ENCODE peak calls at places on chromosomes 13 and 19, in four cellular contexts. Q is IMR-90, P is GM10248, W is Peyer's patch. R is an unnamed sample.

GRCh38 chr19:55536951-55537740 is at the start of gene SBK2:
- DNase-seq in Q (no peak), P (no peak), W (no peak), R (no peak)

GRCh38 chr13:37870895-37871550 is 1.5 kb upstream of the TRPC4 start:
- DNase-seq in Q (peak; percentile 79), P (no peak), W (no peak), R (no peak)

GRCh38 chr19:13441810-13442512 is 64.3 kb downstream of the CACNA1A start:
- DNase-seq in Q (peak; percentile 51), P (peak; percentile 32), W (no peak), R (no peak)

GRCh38 chr13:24181991-24182702 is 21.6 kb downstream of the SPATA13 start:
- DNase-seq in Q (no peak), P (no peak), W (no peak), R (no peak)

GRCh38 chr13:112790735-112791641 is 101.2 kb downstream of the ATP11A start:
- DNase-seq in Q (peak; percentile 64), P (no peak), W (no peak), R (no peak)

GRCh38 chr19:49338691-49339363 is 3.6 kb downstream of the CD37 start:
- DNase-seq in Q (no peak), P (peak; percentile 27), W (peak; percentile 88), R (no peak)

GRCh38 chr13:21478881-21479808 is 20.0 kb upstream of the ZDHHC20 start:
- DNase-seq in Q (peak; percentile 81), P (peak; percentile 49), W (no peak), R (peak; percentile 52)

GRCh38 chr19:22503524-22503923 is 81.4 kb upstream of the ZNF98 start:
- DNase-seq in Q (no peak), P (no peak), W (no peak), R (no peak)

GRCh38 chr13:80030491-80030890 is 310.4 kb downstream of the SPRY2 start:
- DNase-seq in Q (no peak), P (no peak), W (peak; percentile 49), R (no peak)

GRCh38 chr13:103101902-103102301 is 35.7 kb upstream of the SLC10A2 start:
- DNase-seq in Q (no peak), P (no peak), W (no peak), R (no peak)

GRCh38 chr13:43364210-43365041 is 341.0 kb downstream of the DNAJC15 start:
- DNase-seq in Q (peak; percentile 70), P (no peak), W (no peak), R (no peak)

DNA sequence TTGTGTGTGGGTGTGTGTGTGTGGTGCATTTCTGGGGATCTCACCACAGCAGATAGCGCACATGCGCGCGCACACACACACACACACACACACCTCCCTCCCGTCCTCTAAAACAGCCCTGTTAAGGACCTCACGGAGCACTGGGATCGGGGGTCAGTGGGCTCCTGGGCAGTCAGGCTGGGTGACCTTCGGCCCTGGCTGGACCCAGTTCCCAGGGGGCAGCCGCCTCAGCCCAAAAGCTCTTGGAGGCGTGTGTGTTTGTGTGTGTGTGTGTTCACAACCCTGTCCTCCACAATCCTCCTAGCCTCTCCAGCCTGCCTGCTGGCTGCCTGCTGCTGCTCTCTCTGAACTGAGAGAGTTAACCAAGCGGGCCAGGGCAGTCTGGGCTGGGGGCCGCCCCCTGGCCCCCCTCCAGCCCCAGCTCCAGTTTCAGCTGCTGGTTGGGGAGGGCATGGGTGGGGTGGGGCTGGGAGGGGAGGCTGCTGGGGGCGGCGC is 272 bp upstream of the FXYD1 start:
- DNase-seq in Q (no peak), P (no peak), W (no peak), R (no peak)
- TF ChIP-seq CTCF in Q (no peak), P (no peak), W (no peak), R (no peak)

GRCh38 chr19:23718802-23719201 is 31.8 kb upstream of the ZNF675 start:
- DNase-seq in Q (no peak), P (no peak), W (no peak), R (no peak)

DNA sequence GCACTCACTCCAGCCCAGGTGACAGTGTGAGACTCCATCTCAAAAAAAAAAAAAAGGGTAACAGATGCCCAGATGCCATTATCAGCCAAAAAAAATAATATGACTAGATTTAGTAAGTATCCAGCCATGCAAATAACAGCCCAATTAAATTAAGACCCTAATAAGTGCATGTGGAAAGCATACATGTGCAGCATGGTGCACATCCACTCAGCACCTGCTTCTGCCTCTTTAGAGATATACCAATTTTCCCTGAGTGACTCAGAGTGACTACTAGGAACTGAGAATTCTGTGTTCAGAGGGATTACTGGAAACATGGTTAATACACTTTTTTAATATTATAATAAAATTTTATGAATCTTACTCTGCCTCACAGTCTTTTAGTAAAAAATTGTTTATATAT is 29.8 kb upstream of the ZNF675 start:
- DNase-seq in Q (no peak), P (no peak), W (no peak), R (no peak)
- TF ChIP-seq CTCF in Q (no peak), P (no peak), W (no peak), R (no peak)

DNA sequence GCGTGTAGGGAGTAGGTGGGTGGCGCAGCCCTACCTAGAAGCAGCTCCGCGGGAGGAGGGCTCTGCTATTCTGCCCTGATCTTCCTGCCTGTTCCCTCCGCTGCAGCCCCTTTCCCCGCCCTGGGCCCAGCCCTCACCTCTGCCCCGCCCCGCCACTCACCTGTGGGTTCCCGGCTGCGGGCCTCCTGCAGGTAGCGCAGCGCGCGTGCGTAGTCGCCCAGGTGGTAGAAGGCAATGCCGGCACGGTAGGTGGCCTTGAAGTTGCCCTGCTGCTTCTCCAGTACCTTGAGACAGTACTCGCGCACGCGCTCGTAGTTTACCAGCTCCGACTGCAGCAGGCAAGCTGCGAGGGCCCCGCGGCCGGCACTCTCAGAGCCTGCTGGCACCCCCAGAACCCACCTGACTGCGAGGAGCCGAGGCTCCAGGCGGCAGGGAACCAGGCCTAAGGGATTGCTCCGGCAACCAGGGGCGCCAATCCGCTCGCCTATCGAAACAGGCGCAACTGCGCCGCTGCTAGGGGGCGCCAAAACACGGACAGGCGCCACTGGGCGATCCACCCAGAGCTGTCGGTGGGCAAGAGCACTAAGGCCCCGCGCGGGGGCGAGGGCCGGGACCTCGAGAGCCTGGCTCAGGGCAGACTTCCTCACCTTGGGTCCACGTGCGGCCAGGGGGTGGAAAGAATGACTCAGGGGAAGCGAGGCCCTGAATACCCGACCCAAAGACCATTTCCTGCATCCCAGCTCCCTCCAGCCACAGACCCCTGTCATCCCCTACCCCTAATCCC is 965 bp downstream of the TTC9B start:
- DNase-seq in Q (no peak), P (no peak), W (peak; percentile 75), R (no peak)
- TF ChIP-seq CTCF in Q (peak; percentile 27), P (no peak), W (peak; percentile 26), R (peak; percentile 50)

GRCh38 chr13:30116379-30116778 is 191.0 kb downstream of the KATNAL1 start:
- DNase-seq in Q (no peak), P (no peak), W (no peak), R (no peak)

GRCh38 chr13:30113983-30114491 is 193.3 kb downstream of the KATNAL1 start:
- DNase-seq in Q (no peak), P (no peak), W (peak; percentile 60), R (no peak)

GRCh38 chr13:30115257-30115600 is 192.1 kb downstream of the KATNAL1 start:
- DNase-seq in Q (no peak), P (no peak), W (no peak), R (no peak)

GRCh38 chr13:30113531-30113930 is 193.8 kb downstream of the KATNAL1 start:
- DNase-seq in Q (no peak), P (no peak), W (no peak), R (no peak)

DNA sequence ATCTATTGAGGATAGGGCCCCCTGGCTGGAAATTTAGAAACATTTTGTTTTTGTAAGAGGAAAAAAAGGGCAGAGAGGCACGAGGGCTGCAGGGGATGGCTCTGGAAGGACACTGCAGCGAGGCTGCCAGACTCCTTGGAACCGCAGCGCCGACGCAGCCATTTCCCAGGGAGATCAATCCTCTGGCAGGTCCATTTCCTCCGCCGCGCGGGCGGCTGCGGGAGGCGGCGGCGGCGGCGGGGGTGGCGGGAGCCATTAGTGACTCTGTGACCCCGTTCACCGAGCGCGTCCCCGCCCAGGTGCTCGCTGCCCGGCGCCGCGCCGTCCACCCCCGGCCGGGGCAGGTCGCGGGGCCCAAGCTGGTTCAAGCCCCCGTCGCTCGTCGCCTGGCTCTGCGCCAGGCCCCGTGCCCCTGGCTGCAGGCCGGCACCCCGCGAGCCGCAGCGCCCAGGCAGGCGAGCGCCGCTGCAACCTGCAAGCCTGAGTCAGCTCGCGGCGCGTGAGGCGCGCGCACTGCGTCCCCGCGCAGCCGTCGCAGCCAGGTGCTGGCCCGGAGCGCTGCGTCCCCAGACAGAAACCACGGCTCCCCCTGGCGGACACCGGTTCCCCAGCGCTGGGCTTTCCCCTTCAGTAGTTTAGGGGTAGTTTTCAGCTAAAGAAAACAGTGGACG is 192.6 kb downstream of the KATNAL1 start:
- DNase-seq in Q (peak; percentile 82), P (peak; percentile 90), W (peak; percentile 96), R (peak; percentile 58)
- TF ChIP-seq CTCF in Q (peak; percentile 88), P (peak; percentile 82), W (peak; percentile 91), R (peak; percentile 90)

GRCh38 chr19:2308114-2308556 is at the start of gene LINGO3:
- DNase-seq in Q (no peak), P (no peak), W (no peak), R (no peak)
- TF ChIP-seq CTCF in Q (no peak), P (no peak), W (no peak), R (no peak)

DNA sequence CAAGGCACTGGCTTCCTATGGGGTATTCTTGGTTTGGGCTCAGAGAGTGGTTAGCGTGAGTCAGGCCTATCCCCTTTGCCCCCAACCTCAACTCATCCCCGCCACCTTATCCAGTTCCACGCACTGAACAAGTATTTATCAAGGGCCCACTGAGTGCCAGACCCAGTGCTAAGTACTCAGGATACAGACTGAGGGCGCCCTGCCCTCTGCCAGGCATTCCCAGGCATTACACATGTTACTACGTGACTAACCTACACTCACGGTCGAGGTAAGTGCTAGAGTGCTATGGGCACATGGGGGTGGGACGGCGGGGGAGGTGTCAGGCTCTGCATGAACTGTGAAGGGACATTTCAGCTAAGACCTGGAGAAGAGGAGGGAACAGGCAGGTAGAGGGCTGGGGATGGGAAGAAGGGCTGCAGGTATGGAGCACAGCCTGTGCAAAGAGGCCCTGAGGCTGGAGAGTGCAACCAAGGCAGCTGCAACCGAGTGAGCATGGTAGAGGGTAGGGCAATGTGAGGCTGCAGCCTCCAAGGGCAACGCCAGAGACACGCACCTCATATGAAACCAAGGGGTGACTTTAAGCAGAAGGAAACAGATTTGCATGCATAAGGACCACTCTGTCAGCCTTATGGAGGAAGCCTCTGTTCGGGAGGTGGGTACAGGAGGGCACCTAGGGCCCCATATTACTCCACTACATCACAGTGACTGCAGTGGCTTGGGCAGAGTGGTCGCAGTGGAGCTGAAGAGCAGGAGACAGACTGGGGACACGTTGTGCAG is 22.5 kb downstream of the DHRS12 start:
- DNase-seq in Q (peak; percentile 24), P (peak; percentile 48), W (no peak), R (no peak)
- TF ChIP-seq CTCF in Q (peak; percentile 39), P (peak; percentile 40), W (no peak), R (peak; percentile 55)

GRCh38 chr19:18488838-18489626 is 32.8 kb downstream of the ELL start:
- DNase-seq in Q (no peak), P (no peak), W (no peak), R (no peak)
- TF ChIP-seq CTCF in Q (peak; percentile 29), P (peak; percentile 12), W (peak; percentile 13), R (peak; percentile 32)

GRCh38 chr13:72651196-72651595 is 76.2 kb downstream of the MZT1 start:
- DNase-seq in Q (no peak), P (no peak), W (no peak), R (no peak)
- TF ChIP-seq CTCF in Q (no peak), P (peak; percentile 5), W (no peak), R (peak; percentile 7)

GRCh38 chr13:77326905-77327604 is at the start of gene MYCBP2:
- DNase-seq in Q (peak; percentile 99), P (peak; percentile 93), W (peak; percentile 96), R (peak; percentile 99)
- TF ChIP-seq CTCF in Q (no peak), P (no peak), W (no peak), R (no peak)